ENCODE peak calls at places on chromosomes 12 and 14, in six cellular contexts. H is epithelial cell of proximal tubule, U is psoas muscle, E is HFFc6, O is BE2C, Q is A549. A is an unnamed sample.

GRCh38 chr12:22252057-22252456 is 82.5 kb downstream of the ST8SIA1 start:
- DNase-seq in H (no peak), U (no peak), E (no peak), O (no peak), Q (no peak), A (no peak)

GRCh38 chr14:96016761-96017160 is 22.4 kb upstream of the C14orf132 start:
- DNase-seq in H (no peak), U (no peak), E (peak; percentile 30), O (peak; percentile 17), Q (no peak), A (peak; percentile 38)

GRCh38 chr12:67649165-67650126 is 901 bp downstream of the DYRK2 start:
- DNase-seq in H (no peak), U (peak; percentile 69), E (no peak), O (peak; percentile 45), Q (no peak), A (peak; percentile 44)

GRCh38 chr12:54744590-54744989 is 96.4 kb upstream of the DCD start:
- DNase-seq in H (no peak), U (no peak), E (no peak), O (no peak), Q (no peak), A (no peak)

GRCh38 chr12:108822458-108823205 is 34.8 kb downstream of the SSH1 start:
- DNase-seq in H (no peak), U (no peak), E (no peak), O (no peak), Q (no peak), A (no peak)

GRCh38 chr12:93404961-93405849 is 27.5 kb downstream of the NUDT4 start:
- DNase-seq in H (no peak), U (no peak), E (no peak), O (no peak), Q (no peak), A (no peak)

GRCh38 chr14:95500201-95500681 is 16.2 kb downstream of the SYNE3 start:
- DNase-seq in H (no peak), U (no peak), E (no peak), O (no peak), Q (no peak), A (no peak)

GRCh38 chr12:122523846-122524718 is 2.7 kb downstream of the RSRC2 start:
- DNase-seq in H (no peak), U (no peak), E (no peak), O (no peak), Q (no peak), A (no peak)

GRCh38 chr12:19683178-19683927 is 244.1 kb downstream of the AEBP2 start:
- DNase-seq in H (no peak), U (no peak), E (peak; percentile 58), O (no peak), Q (peak; percentile 46), A (no peak)

GRCh38 chr12:107242189-107242588 is 148.8 kb upstream of the CRY1 start:
- DNase-seq in H (no peak), U (no peak), E (no peak), O (no peak), Q (no peak), A (no peak)

GRCh38 chr12:120971299-120972180 is 6.8 kb upstream of the HNF1A start:
- DNase-seq in H (no peak), U (no peak), E (peak; percentile 64), O (peak; percentile 25), Q (peak; percentile 75), A (no peak)

GRCh38 chr12:46364300-46364696 is 8.3 kb downstream of the SLC38A2 start:
- DNase-seq in H (no peak), U (no peak), E (no peak), O (no peak), Q (no peak), A (no peak)

GRCh38 chr14:55572578-55572977 is 7.4 kb upstream of the KTN1 start:
- DNase-seq in H (no peak), U (no peak), E (no peak), O (peak; percentile 74), Q (no peak), A (no peak)

GRCh38 chr12:109192358-109192757 is 76.0 kb downstream of the ACACB start:
- DNase-seq in H (no peak), U (no peak), E (peak; percentile 60), O (no peak), Q (peak; percentile 91), A (no peak)

GRCh38 chr12:4099276-4099675 is 174.3 kb upstream of the CCND2 start:
- DNase-seq in H (no peak), U (no peak), E (no peak), O (no peak), Q (no peak), A (no peak)

GRCh38 chr12:47391566-47391965 is 311.8 kb upstream of the AMIGO2 start:
- DNase-seq in H (no peak), U (no peak), E (no peak), O (no peak), Q (no peak), A (no peak)

GRCh38 chr12:54220567-54220966 is 31.8 kb upstream of the SMUG1 start:
- DNase-seq in H (no peak), U (no peak), E (no peak), O (no peak), Q (no peak), A (no peak)

GRCh38 chr14:50362791-50363733 is 33.6 kb downstream of the CDKL1 start:
- DNase-seq in H (no peak), U (no peak), E (no peak), O (no peak), Q (no peak), A (no peak)

GRCh38 chr12:93763746-93764147 is 86.6 kb downstream of the CRADD start:
- DNase-seq in H (no peak), U (no peak), E (no peak), O (no peak), Q (peak; percentile 41), A (no peak)

GRCh38 chr14:65168840-65169239 is 66.5 kb upstream of the MAX start:
- DNase-seq in H (no peak), U (no peak), E (peak; percentile 15), O (no peak), Q (no peak), A (no peak)

GRCh38 chr12:95179011-95179410 is 38.3 kb downstream of the FGD6 start:
- DNase-seq in H (no peak), U (no peak), E (no peak), O (no peak), Q (no peak), A (no peak)

GRCh38 chr12:76084277-76085158 is at the start of gene NAP1L1:
- DNase-seq in H (peak; percentile 73), U (peak; percentile 98), E (peak; percentile 98), O (peak; percentile 99), Q (peak; percentile 99), A (peak; percentile 97)

GRCh38 chr12:125125271-125125670 is 60.0 kb downstream of the AACS start:
- DNase-seq in H (no peak), U (no peak), E (no peak), O (no peak), Q (peak; percentile 24), A (no peak)

DNA sequence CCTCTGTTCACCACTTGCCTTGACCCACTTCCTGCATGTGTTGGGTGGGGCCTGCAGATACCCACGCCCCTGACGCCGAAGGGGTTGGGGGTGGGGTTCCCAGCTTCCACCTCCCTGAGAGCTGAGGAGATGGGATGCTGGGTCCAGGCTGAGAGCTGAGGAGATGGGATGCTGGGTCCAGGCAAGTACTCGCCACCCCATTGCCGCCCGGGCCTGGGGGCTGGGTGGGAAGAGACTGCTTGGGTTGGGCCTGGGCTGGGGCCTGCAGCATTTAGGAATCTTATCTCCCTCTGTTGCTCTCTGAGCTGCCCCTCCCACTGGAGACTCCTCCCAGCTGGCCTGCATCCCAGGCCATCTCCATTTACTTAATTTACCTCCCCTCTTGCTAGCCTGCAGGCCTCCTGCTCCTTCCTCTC is 17.4 kb downstream of the TEAD4 start:
- DNase-seq in H (no peak), U (no peak), E (no peak), O (peak; percentile 29), Q (no peak), A (no peak)
- TF ChIP-seq CTCF in H (no peak), U (no peak), E (no peak), O (no peak), Q (no peak), A (no peak)

DNA sequence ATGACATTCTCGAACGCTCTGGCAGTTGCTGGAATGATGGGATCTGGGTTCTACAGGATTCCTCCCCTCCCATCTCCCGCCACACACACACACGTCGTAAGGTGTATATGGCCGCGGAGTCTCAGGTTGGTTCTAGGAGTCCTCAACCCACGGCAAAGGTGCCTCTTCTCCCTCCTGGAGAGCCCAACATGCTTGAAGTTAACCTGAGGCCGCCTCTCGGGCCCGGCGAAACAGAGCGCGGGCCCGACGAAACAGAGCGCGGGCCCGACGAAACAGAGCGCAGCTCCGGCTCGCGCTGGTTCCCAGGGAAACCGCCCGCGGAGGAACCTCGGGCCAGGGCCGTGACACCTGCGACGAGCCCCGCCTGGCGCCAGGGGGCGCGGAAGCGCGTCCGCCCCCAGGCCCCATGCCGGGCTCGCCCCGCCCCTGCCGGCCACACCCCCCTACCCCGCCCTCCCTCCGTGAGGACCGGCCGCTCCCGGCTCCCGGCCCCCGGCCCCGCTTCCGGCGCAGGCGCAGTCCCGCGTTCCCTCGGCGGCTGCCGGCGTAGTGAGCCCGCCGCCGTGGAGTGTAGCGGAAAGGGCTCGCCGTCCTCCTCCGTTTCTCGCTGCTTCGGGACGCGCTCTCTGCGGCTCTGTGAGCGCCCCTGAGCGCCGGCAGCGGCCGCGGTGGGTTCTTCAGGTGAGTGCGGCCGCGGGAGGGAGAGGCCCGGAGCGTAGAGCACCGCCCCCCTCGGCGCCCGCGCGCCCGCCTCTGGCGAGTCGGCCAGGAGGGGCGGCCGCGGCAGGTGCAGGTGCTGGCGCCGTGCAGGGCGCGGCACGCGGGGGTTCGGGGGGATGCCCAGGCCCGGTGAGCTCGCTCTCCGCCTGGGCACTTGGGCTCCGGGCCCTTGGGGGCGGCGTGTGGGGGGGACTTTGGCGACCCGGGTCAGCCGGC is at the start of gene RAB3IP:
- DNase-seq in H (no peak), U (peak; percentile 95), E (peak; percentile 37), O (peak; percentile 94), Q (peak; percentile 87), A (peak; percentile 97)
- TF ChIP-seq CTCF in H (peak; percentile 49), U (peak; percentile 67), E (peak; percentile 82), O (peak; percentile 43), Q (peak; percentile 68), A (peak; percentile 90)

GRCh38 chr14:101731187-101732080 is 30.1 kb upstream of the PPP2R5C start:
- DNase-seq in H (peak; percentile 88), U (no peak), E (peak; percentile 58), O (no peak), Q (peak; percentile 86), A (no peak)
- TF ChIP-seq CTCF in H (no peak), U (no peak), E (no peak), O (no peak), Q (no peak), A (no peak)

DNA sequence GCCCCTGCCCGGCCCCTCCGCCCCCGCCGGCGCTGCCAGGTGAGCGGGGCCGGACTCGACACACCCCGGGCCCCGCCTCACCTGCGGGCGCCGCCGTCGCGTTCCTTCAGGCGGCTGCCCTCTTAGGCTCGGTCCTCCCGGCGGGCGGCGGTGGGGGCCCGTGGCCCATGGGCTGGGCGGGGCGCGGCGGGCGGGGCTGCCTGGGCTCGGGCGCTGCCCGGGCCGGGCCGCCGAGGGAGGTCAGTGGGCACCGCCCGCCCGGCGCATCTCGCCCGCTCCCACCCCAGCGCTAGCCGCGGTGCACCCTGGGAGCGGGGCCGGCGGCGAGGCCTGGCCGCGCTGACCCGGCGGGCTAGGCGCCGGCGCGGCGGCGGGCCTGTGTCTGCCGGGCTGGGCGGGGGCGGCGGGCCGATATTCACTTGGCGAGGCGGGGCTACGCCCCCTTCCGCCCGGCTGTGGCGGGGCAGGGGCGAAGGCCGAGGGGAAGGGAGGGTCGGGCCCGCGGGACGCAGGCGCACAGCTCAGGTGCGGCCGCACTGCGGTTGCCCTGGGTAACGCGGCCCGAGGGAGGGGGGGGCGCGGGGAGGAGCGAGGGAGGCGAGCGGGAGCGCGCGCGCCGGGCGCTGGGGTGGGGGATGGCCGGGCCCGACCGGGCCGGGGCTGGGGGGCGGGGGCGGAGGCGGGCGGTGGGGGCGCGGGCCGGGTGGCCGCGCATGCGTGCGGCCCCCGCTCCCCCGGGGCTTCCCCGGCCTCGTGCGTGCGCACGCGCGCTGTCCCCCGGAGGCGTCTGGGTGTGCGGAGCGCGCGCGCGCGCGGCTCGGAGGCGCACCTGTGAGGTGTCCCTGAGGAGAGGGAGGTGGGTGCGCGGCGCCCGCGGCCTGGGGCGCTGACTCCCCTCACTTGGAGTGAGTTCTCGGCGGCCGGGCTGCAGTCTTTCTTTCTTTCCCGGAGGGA is at the start of the genes CCDC92 and ZNF664:
- DNase-seq in H (no peak), U (peak; percentile 96), E (peak; percentile 84), O (peak; percentile 99), Q (peak; percentile 94), A (peak; percentile 99)
- TF ChIP-seq CTCF in H (no peak), U (no peak), E (peak; percentile 18), O (peak; percentile 10), Q (peak; percentile 20), A (no peak)